ENCODE peak calls at places on chromosomes 2 and 18, in six cellular contexts. E is PC-3, O is keratinocyte, V is retinal pigment epithelial cell, X is PC-9, Z is OCI-LY7. F is an unnamed sample.

GRCh38 chr2:62858231-62858832 is 152.8 kb downstream of the EHBP1 start:
- DNase-seq in E (no peak), O (no peak), V (no peak), X (no peak), Z (no peak), F (no peak)

GRCh38 chr2:12050381-12050780 is 303.9 kb downstream of the LPIN1 start:
- DNase-seq in E (peak; percentile 90), O (no peak), V (no peak), X (no peak), Z (peak; percentile 84), F (no peak)

GRCh38 chr2:218296200-218296599 is 3.9 kb upstream of the TMBIM1 start:
- DNase-seq in E (no peak), O (no peak), V (no peak), X (no peak), Z (no peak), F (no peak)

GRCh38 chr18:36153203-36153602 is 23.5 kb downstream of the ELP2 start:
- DNase-seq in E (no peak), O (no peak), V (peak; percentile 16), X (no peak), Z (no peak), F (no peak)

GRCh38 chr2:236157815-236158498 is 10.2 kb downstream of the GBX2 start:
- DNase-seq in E (no peak), O (no peak), V (no peak), X (no peak), Z (no peak), F (no peak)

GRCh38 chr2:182241936-182242335 is 184.9 kb downstream of the PDE1A start:
- DNase-seq in E (no peak), O (no peak), V (peak; percentile 77), X (no peak), Z (no peak), F (no peak)

GRCh38 chr2:177908182-177908581 is 164.4 kb downstream of the PDE11A start:
- DNase-seq in E (no peak), O (no peak), V (no peak), X (no peak), Z (no peak), F (no peak)

GRCh38 chr2:194867328-194867727 is 789.7 kb upstream of the SLC39A10 start:
- DNase-seq in E (peak; percentile 44), O (no peak), V (no peak), X (no peak), Z (peak; percentile 40), F (peak; percentile 3)

GRCh38 chr2:70010222-70011111 is 49.0 kb upstream of the ASPRV1 start:
- DNase-seq in E (no peak), O (peak; percentile 59), V (no peak), X (peak; percentile 44), Z (peak; percentile 32), F (peak; percentile 30)

GRCh38 chr2:94997981-94998920 is 27.3 kb upstream of the MAL start:
- DNase-seq in E (no peak), O (no peak), V (no peak), X (peak; percentile 64), Z (no peak), F (peak; percentile 45)

GRCh38 chr2:241558532-241559488 is at the start of gene BOK:
- DNase-seq in E (peak; percentile 72), O (no peak), V (peak; percentile 33), X (peak; percentile 88), Z (no peak), F (peak; percentile 83)

GRCh38 chr2:236825989-236826510 is 256.4 kb downstream of the ACKR3 start:
- DNase-seq in E (no peak), O (no peak), V (no peak), X (no peak), Z (no peak), F (no peak)

GRCh38 chr2:168730391-168730790 is 72.0 kb upstream of the NOSTRIN start:
- DNase-seq in E (no peak), O (no peak), V (no peak), X (no peak), Z (no peak), F (no peak)

GRCh38 chr2:101597347-101597944 is 100.1 kb upstream of the MAP4K4 start:
- DNase-seq in E (no peak), O (no peak), V (peak; percentile 30), X (no peak), Z (no peak), F (no peak)

GRCh38 chr2:39999864-40000263 is 220.8 kb upstream of the THUMPD2 start:
- DNase-seq in E (no peak), O (no peak), V (no peak), X (no peak), Z (no peak), F (no peak)

GRCh38 chr18:41593276-41593675 is 361.8 kb upstream of the PIK3C3 start:
- DNase-seq in E (peak; percentile 18), O (no peak), V (peak; percentile 84), X (no peak), Z (no peak), F (no peak)

GRCh38 chr2:98488252-98488651 is 43.6 kb downstream of the INPP4A start:
- DNase-seq in E (no peak), O (no peak), V (no peak), X (no peak), Z (no peak), F (no peak)
- TF ChIP-seq CTCF in E (no peak), O (no peak), V (no peak), X (peak; percentile 1), Z (peak; percentile 47), F (no peak)

DNA sequence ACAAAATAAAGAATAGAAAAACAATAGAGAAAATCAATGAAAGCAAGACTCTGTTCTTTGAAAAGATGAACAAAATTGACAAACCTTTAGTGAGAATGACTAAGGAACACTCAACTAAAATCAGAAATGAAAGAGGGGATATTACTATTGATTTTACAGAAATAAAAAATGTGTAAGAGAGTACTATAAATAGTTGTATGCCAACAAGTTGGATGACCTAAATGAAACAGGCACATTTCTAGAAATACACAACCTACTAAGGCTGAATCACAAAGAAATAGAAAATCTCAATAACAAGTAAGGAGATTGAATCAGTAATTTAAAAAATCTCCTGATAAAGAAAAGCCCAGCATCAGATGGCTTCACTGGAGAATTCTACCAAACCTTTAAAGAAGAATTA is 18.4 kb upstream of the MALL start:
- DNase-seq in E (no peak), O (no peak), V (no peak), X (no peak), Z (no peak), F (no peak)
- TF ChIP-seq CTCF in E (no peak), O (no peak), V (no peak), X (no peak), Z (no peak), F (no peak)

GRCh38 chr2:48574353-48575290 is 43.0 kb upstream of the GTF2A1L start:
- DNase-seq in E (no peak), O (no peak), V (no peak), X (no peak), Z (no peak), F (no peak)

GRCh38 chr2:48567671-48568070 is 37.7 kb downstream of the STON1 start:
- DNase-seq in E (no peak), O (no peak), V (no peak), X (no peak), Z (no peak), F (no peak)

GRCh38 chr2:48569433-48569832 is 39.5 kb downstream of the STON1 start:
- DNase-seq in E (no peak), O (no peak), V (no peak), X (no peak), Z (no peak), F (no peak)

GRCh38 chr2:48568551-48568950 is 38.6 kb downstream of the STON1 start:
- DNase-seq in E (no peak), O (no peak), V (no peak), X (no peak), Z (no peak), F (no peak)

GRCh38 chr2:48572797-48573196 is 42.8 kb downstream of the STON1 start:
- DNase-seq in E (no peak), O (no peak), V (no peak), X (no peak), Z (no peak), F (no peak)
- TF ChIP-seq CTCF in E (no peak), O (no peak), V (no peak), X (no peak), Z (no peak), F (no peak)

GRCh38 chr2:55985406-55985805 is 61.8 kb upstream of the EFEMP1 start:
- DNase-seq in E (no peak), O (no peak), V (no peak), X (no peak), Z (peak; percentile 43), F (no peak)
- TF ChIP-seq CTCF in E (no peak), O (no peak), V (no peak), X (no peak), Z (no peak), F (no peak)

DNA sequence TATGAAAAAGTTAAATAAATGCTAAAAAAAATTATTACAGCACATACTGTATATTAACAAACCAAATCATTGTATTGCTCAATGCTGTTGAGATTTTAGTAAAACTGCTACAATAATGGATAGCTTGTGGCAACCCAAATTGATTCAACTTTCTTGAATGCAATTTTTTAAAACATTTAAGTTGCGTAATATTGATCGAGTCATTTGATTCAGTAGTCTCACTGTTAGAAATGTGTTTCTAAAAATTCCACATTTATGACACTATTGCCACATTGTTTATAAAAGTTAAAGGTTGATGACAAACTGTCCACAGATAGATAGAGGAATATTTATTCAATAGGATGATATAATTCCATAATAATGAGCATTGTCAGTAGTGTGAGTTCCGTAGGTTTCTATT is 640.7 kb upstream of the CRIM1 start:
- DNase-seq in E (peak; percentile 18), O (no peak), V (no peak), X (no peak), Z (no peak), F (no peak)
- TF ChIP-seq CTCF in E (no peak), O (no peak), V (no peak), X (no peak), Z (no peak), F (no peak)

GRCh38 chr2:10135296-10136089 is 13.0 kb downstream of the RRM2 start:
- DNase-seq in E (peak; percentile 41), O (no peak), V (no peak), X (no peak), Z (no peak), F (no peak)
- TF ChIP-seq CTCF in E (no peak), O (no peak), V (no peak), X (no peak), Z (no peak), F (no peak)

F was measured in Calu3.